ENCODE peak calls at places on chromosomes 1 and 21, in eight cellular contexts. E, F, C, S, W, K, V and J are unnamed samples.

GRCh38 chr1:201970334-201971159 is 11.9 kb upstream of the RNPEP start:
- DNase-seq in C (no peak), V (no peak), E (no peak), S (no peak), W (no peak), F (no peak), K (peak; percentile 48), J (no peak)

GRCh38 chr1:189496768-189497167 is 980.9 kb downstream of the BRINP3 start:
- DNase-seq in K (no peak), W (no peak), V (no peak), C (no peak), E (no peak), S (no peak), F (no peak), J (no peak)

GRCh38 chr1:48652334-48652733 is 124.4 kb downstream of the BEND5 start:
- DNase-seq in V (no peak), K (no peak), F (no peak), W (no peak), S (no peak), C (no peak), E (no peak), J (no peak)

GRCh38 chr1:111290640-111291039 is at the start of gene CHIA:
- DNase-seq in C (no peak), S (no peak), K (peak; percentile 28), F (no peak), W (no peak), V (no peak), E (no peak), J (no peak)

GRCh38 chr1:30982937-30983336 is 74.4 kb upstream of the SDC3 start:
- DNase-seq in K (peak; percentile 22), C (no peak), S (no peak), W (no peak), V (no peak), E (peak; percentile 44), F (no peak), J (no peak)

GRCh38 chr1:200409203-200409760 is 554 bp downstream of the ZNF281 start:
- DNase-seq in V (no peak), E (peak; percentile 61), S (peak; percentile 38), C (no peak), K (no peak), W (no peak), F (peak; percentile 41), J (peak; percentile 53)

GRCh38 chr1:154534263-154534844 is 24.1 kb downstream of the UBE2Q1 start:
- DNase-seq in E (peak; percentile 18), V (no peak), C (no peak), S (peak; percentile 39), F (no peak), W (no peak), K (peak; percentile 20), J (no peak)

GRCh38 chr1:199778324-199778955 is 249.1 kb upstream of the NR5A2 start:
- DNase-seq in E (no peak), W (no peak), K (no peak), C (no peak), F (no peak), V (no peak), S (peak; percentile 19), J (no peak)

GRCh38 chr1:220917535-220918209 is 38.4 kb downstream of the HLX start:
- DNase-seq in E (no peak), C (no peak), S (no peak), W (no peak), F (no peak), K (no peak), V (no peak), J (no peak)

GRCh38 chr1:90973897-90974798 is 47.7 kb downstream of the ZNF644 start:
- DNase-seq in W (no peak), K (peak; percentile 66), C (no peak), S (no peak), V (no peak), F (no peak), E (peak; percentile 76), J (no peak)

GRCh38 chr1:227729881-227730629 is 5.0 kb downstream of the JMJD4 start:
- DNase-seq in S (peak; percentile 55), C (no peak), E (peak; percentile 72), W (peak; percentile 51), K (peak; percentile 74), V (no peak), F (no peak), J (no peak)

GRCh38 chr1:205279986-205280385 is 41.6 kb downstream of the NUAK2 start:
- DNase-seq in W (no peak), C (no peak), S (no peak), F (no peak), V (no peak), E (no peak), K (no peak), J (no peak)

GRCh38 chr1:219555031-219555667 is 57.8 kb downstream of the ZC3H11B start:
- DNase-seq in V (no peak), C (no peak), E (no peak), S (no peak), K (peak; percentile 7), W (no peak), F (no peak), J (no peak)

GRCh38 chr1:180633092-180634045 is 1.5 kb downstream of the XPR1 start:
- DNase-seq in K (peak; percentile 58), V (no peak), E (peak; percentile 7), F (no peak), C (no peak), W (no peak), S (no peak), J (no peak)

GRCh38 chr1:167938083-167938482 is 1.2 kb upstream of the MPC2 start:
- DNase-seq in W (no peak), K (no peak), S (no peak), F (no peak), E (peak; percentile 17), V (no peak), C (no peak), J (no peak)

GRCh38 chr21:45539046-45539795 is 3.0 kb downstream of the SLC19A1 start:
- DNase-seq in F (no peak), W (no peak), S (peak; percentile 16), K (no peak), V (peak; percentile 49), E (no peak), C (no peak), J (no peak)

GRCh38 chr1:9605946-9606455 is 17.3 kb downstream of the TMEM201 start:
- DNase-seq in S (no peak), K (no peak), F (no peak), W (no peak), E (no peak), C (no peak), V (no peak), J (no peak)

GRCh38 chr1:218525451-218526197 is 180.5 kb downstream of the TGFB2 start:
- DNase-seq in V (no peak), S (no peak), C (no peak), K (no peak), W (no peak), E (no peak), F (no peak), J (no peak)

GRCh38 chr1:151980287-151981177 is 13.1 kb downstream of the S100A10 start:
- DNase-seq in C (no peak), F (no peak), W (no peak), K (peak; percentile 98), S (peak; percentile 62), V (no peak), E (no peak), J (no peak)

GRCh38 chr1:19710825-19711611 is 46.3 kb downstream of the HTR6 start:
- DNase-seq in V (no peak), W (no peak), S (no peak), C (no peak), K (no peak), E (no peak), F (no peak), J (no peak)

GRCh38 chr1:19720174-19720573 is 55.5 kb downstream of the HTR6 start:
- DNase-seq in K (no peak), E (no peak), W (no peak), C (no peak), V (no peak), F (no peak), S (no peak), J (no peak)

GRCh38 chr1:19712928-19713327 is 48.3 kb downstream of the HTR6 start:
- DNase-seq in E (no peak), C (no peak), S (no peak), K (no peak), F (no peak), V (no peak), W (no peak), J (no peak)

GRCh38 chr1:19717467-19717866 is 52.8 kb downstream of the HTR6 start:
- DNase-seq in C (no peak), E (no peak), F (no peak), W (no peak), V (no peak), S (no peak), K (no peak), J (no peak)

DNA sequence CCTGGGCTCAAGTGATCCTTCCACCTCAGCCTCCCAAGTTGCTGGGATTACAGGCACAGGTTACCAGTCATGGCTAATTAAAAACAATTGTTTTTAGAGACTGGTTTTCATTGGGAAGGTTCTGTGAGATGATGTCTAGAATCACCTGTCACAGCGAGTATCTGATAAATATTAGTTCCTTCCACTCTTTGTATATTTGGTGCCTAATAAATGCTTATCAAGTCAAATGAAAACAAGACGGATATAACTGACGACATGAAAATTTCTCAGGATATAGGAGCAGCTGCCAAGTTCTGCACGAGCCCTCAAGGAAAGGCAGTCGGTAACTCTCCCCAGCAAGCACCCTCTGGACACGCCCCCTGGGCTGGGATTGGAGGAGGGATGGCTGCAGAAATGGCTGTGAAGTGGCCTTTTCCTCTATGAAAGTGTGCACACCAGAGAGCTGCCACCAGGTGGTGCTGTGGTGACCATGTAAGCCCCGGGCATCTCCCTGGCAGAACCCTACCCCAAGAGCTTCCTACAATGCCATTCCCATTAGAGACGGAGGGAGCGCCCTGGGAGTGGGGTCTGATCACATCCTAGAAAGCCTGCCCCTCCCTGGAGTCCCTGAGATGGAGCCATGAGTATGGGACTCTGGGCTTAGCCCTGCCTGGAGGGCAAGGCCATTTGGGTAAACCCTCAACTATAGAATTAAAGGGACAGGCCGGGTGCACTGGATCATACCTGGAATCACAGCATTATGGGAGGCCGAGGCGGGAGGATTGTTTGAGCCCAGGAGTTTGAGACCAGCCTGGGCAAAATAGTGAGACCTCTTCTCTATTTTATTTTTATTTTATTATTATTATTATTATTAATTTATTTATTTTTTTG is 50.9 kb downstream of the HTR6 start:
- DNase-seq in V (peak; percentile 84), C (peak; percentile 80), K (peak; percentile 94), F (peak; percentile 84), W (peak; percentile 94), S (peak; percentile 95), E (peak; percentile 93), J (peak; percentile 81)
- TF ChIP-seq CTCF in V (peak; percentile 70), C (peak; percentile 77), K (peak; percentile 89), F (peak; percentile 75), W (peak; percentile 91), S (peak; percentile 83), E (peak; percentile 93), J (peak; percentile 70)

GRCh38 chr1:117710710-117711109 is 104.9 kb downstream of the TENT5C start:
- DNase-seq in C (no peak), K (peak; percentile 12), W (no peak), V (no peak), F (no peak), E (peak; percentile 28), S (no peak), J (no peak)
- TF ChIP-seq CTCF in C (no peak), K (peak; percentile 53), W (peak; percentile 47), V (no peak), F (no peak), E (peak; percentile 55), S (no peak), J (no peak)

GRCh38 chr1:37020653-37021277 is 13.6 kb downstream of the GRIK3 start:
- DNase-seq in K (no peak), V (no peak), C (no peak), S (no peak), W (no peak), E (peak; percentile 52), F (no peak), J (no peak)
- TF ChIP-seq CTCF in K (no peak), V (no peak), C (no peak), S (no peak), W (no peak), E (peak; percentile 29), F (no peak), J (no peak)

GRCh38 chr21:32096411-32096810 is 182.4 kb downstream of the MIS18A start:
- DNase-seq in F (peak; percentile 17), E (peak; percentile 58), V (no peak), C (no peak), W (no peak), K (peak; percentile 12), S (no peak), J (no peak)
- TF ChIP-seq CTCF in F (peak; percentile 28), E (peak; percentile 53), V (peak; percentile 15), C (no peak), W (peak; percentile 70), K (peak; percentile 41), S (no peak), J (no peak)